ENCODE peak calls at places on chromosomes 11 and 22, in four cellular contexts. Z is MV-4-11; Y is GM06990; H is CD8-positive, alpha-beta T cell. I is an unnamed sample.

GRCh38 chr11:73913472-73913871 is 36.7 kb downstream of the PAAF1 start:
- DNase-seq in Z (no peak), Y (no peak), H (no peak), I (no peak)

GRCh38 chr11:122729139-122729538 is 73.6 kb downstream of the UBASH3B start:
- DNase-seq in Z (no peak), Y (no peak), H (no peak), I (no peak)

GRCh38 chr22:48404004-48404403 is 1423.7 kb downstream of the BRD1 start:
- DNase-seq in Z (no peak), Y (no peak), H (no peak), I (no peak)

GRCh38 chr22:36808611-36809344 is 8.1 kb downstream of the PVALB start:
- DNase-seq in Z (peak), Y (no peak), H (no peak), I (no peak)

GRCh38 chr22:25987948-25988347 is 181.3 kb upstream of the SEZ6L start:
- DNase-seq in Z (peak), Y (no peak), H (no peak), I (no peak)

GRCh38 chr11:2517386-2518064 is 72.7 kb downstream of the KCNQ1 start:
- DNase-seq in Z (no peak), Y (no peak), H (no peak), I (no peak)

GRCh38 chr22:41511521-41511968 is 32.7 kb downstream of the POLR3H start:
- DNase-seq in Z (no peak), Y (no peak), H (no peak), I (no peak)

GRCh38 chr22:49239264-49240015 is 588.2 kb downstream of the BRD1 start:
- DNase-seq in Z (no peak), Y (no peak), H (no peak), I (no peak)

GRCh38 chr11:112584674-112585073 is 324.0 kb upstream of the PLET1 start:
- DNase-seq in Z (no peak), Y (peak), H (peak), I (no peak)

GRCh38 chr22:33896154-33896800 is 24.0 kb downstream of the LARGE1 start:
- DNase-seq in Z (no peak), Y (peak), H (no peak), I (no peak)

GRCh38 chr11:130212431-130212961 is 52.9 kb downstream of the ST14 start:
- DNase-seq in Z (no peak), Y (no peak), H (no peak), I (no peak)

GRCh38 chr11:85699957-85700741 is 14.2 kb upstream of the CCDC89 start:
- DNase-seq in Z (no peak), Y (no peak), H (no peak), I (no peak)

GRCh38 chr11:2742201-2742600 is 42.4 kb upstream of the KCNQ1OT1 start:
- DNase-seq in Z (no peak), Y (no peak), H (no peak), I (no peak)

GRCh38 chr22:23179381-23180294 is 671 bp upstream of the BCR start:
- DNase-seq in Z (no peak), Y (peak), H (no peak), I (no peak)

GRCh38 chr11:123409886-123410549 is 20.1 kb upstream of the GRAMD1B start:
- DNase-seq in Z (peak), Y (no peak), H (no peak), I (no peak)

GRCh38 chr11:105670811-105671210 is 60.9 kb downstream of the GRIA4 start:
- DNase-seq in Z (peak), Y (no peak), H (no peak), I (no peak)

GRCh38 chr11:67440229-67441081 is 2.8 kb downstream of the CORO1B start:
- DNase-seq in Z (no peak), Y (no peak), H (no peak), I (no peak)

GRCh38 chr22:46379301-46379930 is 43.9 kb downstream of the TRMU start:
- DNase-seq in Z (no peak), Y (no peak), H (no peak), I (no peak)

GRCh38 chr11:46364791-46365190 is 16.7 kb upstream of the MDK start:
- DNase-seq in Z (no peak), Y (no peak), H (no peak), I (no peak)

GRCh38 chr11:111733655-111734088 is 32.5 kb downstream of the PPP2R1B start:
- DNase-seq in Z (no peak), Y (no peak), H (no peak), I (peak)

GRCh38 chr22:40421941-40422340 is 51.5 kb downstream of the SGSM3 start:
- DNase-seq in Z (no peak), Y (no peak), H (no peak), I (no peak)

GRCh38 chr22:50169774-50170341 is 673 bp upstream of the PANX2 start:
- DNase-seq in Z (no peak), Y (peak), H (peak), I (peak)

GRCh38 chr11:106344392-106344791 is 266.9 kb downstream of the AASDHPPT start:
- DNase-seq in Z (no peak), Y (no peak), H (no peak), I (peak)

GRCh38 chr11:69804769-69805508 is 14.3 kb downstream of the FGF3 start:
- DNase-seq in Z (no peak), Y (no peak), H (no peak), I (no peak)

GRCh38 chr11:121841487-121842167 is 274.4 kb downstream of the BLID start:
- DNase-seq in Z (no peak), Y (no peak), H (no peak), I (peak)

I was measured in EH.